ENCODE peak calls at places on chromosomes 7 and 10, in six cellular contexts. One of them, this sample, is unnamed.
A peak's percentile ranks its signal among the peaks of the same experiment; 100 is the strongest.

GRCh38 chr7:71539615-71540014 is 407.7 kb downstream of the GALNT17 start:
- DNase-seq in CD8-positive, alpha-beta memory T cell: no peak
- DNase-seq in adrenal gland: no peak
- DNase-seq in HT-29: no peak
- DNase-seq in activated CD4-positive, alpha-beta T cell treated with anti-CD3 and anti-CD28 coated beads, Interleukin-2, amount 10 ng/mL, durations not matched to agents 7 days and 5 days: no peak
- DNase-seq in SHP77: no peak
- DNase-seq in this sample: no peak

GRCh38 chr7:28579571-28579970 is 167.3 kb downstream of the CREB5 start:
- DNase-seq in activated CD4-positive, alpha-beta T cell treated with anti-CD3 and anti-CD28 coated beads, Interleukin-2, amount 10 ng/mL, durations not matched to agents 7 days and 5 days: no peak
- DNase-seq in SHP77: no peak
- DNase-seq in adrenal gland: no peak
- DNase-seq in CD8-positive, alpha-beta memory T cell: no peak
- DNase-seq in HT-29: no peak
- DNase-seq in this sample: no peak

GRCh38 chr10:44958196-44958896 is 1.3 kb upstream of the RASSF4 start:
- DNase-seq in activated CD4-positive, alpha-beta T cell treated with anti-CD3 and anti-CD28 coated beads, Interleukin-2, amount 10 ng/mL, durations not matched to agents 7 days and 5 days: no peak
- DNase-seq in SHP77: no peak
- DNase-seq in CD8-positive, alpha-beta memory T cell: no peak
- DNase-seq in adrenal gland: no peak
- DNase-seq in HT-29: no peak
- DNase-seq in this sample: no peak

GRCh38 chr7:47847207-47847606 is 101.1 kb downstream of the PKD1L1 start:
- DNase-seq in activated CD4-positive, alpha-beta T cell treated with anti-CD3 and anti-CD28 coated beads, Interleukin-2, amount 10 ng/mL, durations not matched to agents 7 days and 5 days: no peak
- DNase-seq in CD8-positive, alpha-beta memory T cell: no peak
- DNase-seq in SHP77: no peak
- DNase-seq in adrenal gland: no peak
- DNase-seq in HT-29: no peak
- DNase-seq in this sample: no peak

GRCh38 chr7:66211429-66211828 is 6.3 kb downstream of the TPST1 start:
- DNase-seq in adrenal gland: no peak
- DNase-seq in HT-29: no peak
- DNase-seq in activated CD4-positive, alpha-beta T cell treated with anti-CD3 and anti-CD28 coated beads, Interleukin-2, amount 10 ng/mL, durations not matched to agents 7 days and 5 days: no peak
- DNase-seq in CD8-positive, alpha-beta memory T cell: no peak
- DNase-seq in SHP77: no peak
- DNase-seq in this sample: no peak

GRCh38 chr7:102728-103127 is 89.6 kb upstream of the FAM20C start:
- DNase-seq in CD8-positive, alpha-beta memory T cell: no peak
- DNase-seq in activated CD4-positive, alpha-beta T cell treated with anti-CD3 and anti-CD28 coated beads, Interleukin-2, amount 10 ng/mL, durations not matched to agents 7 days and 5 days: no peak
- DNase-seq in adrenal gland: no peak
- DNase-seq in SHP77: no peak
- DNase-seq in HT-29: no peak
- DNase-seq in this sample: no peak

GRCh38 chr10:34719746-34720145 is 95.3 kb downstream of the PARD3 start:
- DNase-seq in SHP77: no peak
- DNase-seq in activated CD4-positive, alpha-beta T cell treated with anti-CD3 and anti-CD28 coated beads, Interleukin-2, amount 10 ng/mL, durations not matched to agents 7 days and 5 days: no peak
- DNase-seq in HT-29: no peak
- DNase-seq in CD8-positive, alpha-beta memory T cell: no peak
- DNase-seq in adrenal gland: no peak
- DNase-seq in this sample: no peak

GRCh38 chr7:25632616-25633015 is 404.3 kb upstream of the NPVF start:
- DNase-seq in SHP77: no peak
- DNase-seq in adrenal gland: no peak
- DNase-seq in CD8-positive, alpha-beta memory T cell: no peak
- DNase-seq in activated CD4-positive, alpha-beta T cell treated with anti-CD3 and anti-CD28 coated beads, Interleukin-2, amount 10 ng/mL, durations not matched to agents 7 days and 5 days: no peak
- DNase-seq in HT-29: no peak
- DNase-seq in this sample: no peak

GRCh38 chr10:129042747-129043146 is 424.3 kb upstream of the MGMT start:
- DNase-seq in CD8-positive, alpha-beta memory T cell: no peak
- DNase-seq in adrenal gland: no peak
- DNase-seq in activated CD4-positive, alpha-beta T cell treated with anti-CD3 and anti-CD28 coated beads, Interleukin-2, amount 10 ng/mL, durations not matched to agents 7 days and 5 days: no peak
- DNase-seq in SHP77: no peak
- DNase-seq in HT-29: no peak
- DNase-seq in this sample: no peak

GRCh38 chr10:84428711-84429110 is 100.3 kb downstream of the CCSER2 start:
- DNase-seq in activated CD4-positive, alpha-beta T cell treated with anti-CD3 and anti-CD28 coated beads, Interleukin-2, amount 10 ng/mL, durations not matched to agents 7 days and 5 days: no peak
- DNase-seq in SHP77: no peak
- DNase-seq in HT-29: no peak
- DNase-seq in CD8-positive, alpha-beta memory T cell: no peak
- DNase-seq in adrenal gland: no peak
- DNase-seq in this sample: no peak

GRCh38 chr10:127163632-127164031 is 32.8 kb downstream of the INSYN2A start:
- DNase-seq in SHP77: no peak
- DNase-seq in CD8-positive, alpha-beta memory T cell: no peak
- DNase-seq in HT-29: no peak
- DNase-seq in adrenal gland: no peak
- DNase-seq in activated CD4-positive, alpha-beta T cell treated with anti-CD3 and anti-CD28 coated beads, Interleukin-2, amount 10 ng/mL, durations not matched to agents 7 days and 5 days: no peak
- DNase-seq in this sample: no peak

GRCh38 chr10:116099031-116099430 is 174.0 kb downstream of the GFRA1 start:
- DNase-seq in CD8-positive, alpha-beta memory T cell: no peak
- DNase-seq in adrenal gland: no peak
- DNase-seq in activated CD4-positive, alpha-beta T cell treated with anti-CD3 and anti-CD28 coated beads, Interleukin-2, amount 10 ng/mL, durations not matched to agents 7 days and 5 days: no peak
- DNase-seq in SHP77: no peak
- DNase-seq in HT-29: no peak
- DNase-seq in this sample: no peak

GRCh38 chr7:138838166-138838565 is 40.2 kb upstream of the ATP6V0A4 start:
- DNase-seq in SHP77: peak; percentile 39
- DNase-seq in CD8-positive, alpha-beta memory T cell: no peak
- DNase-seq in activated CD4-positive, alpha-beta T cell treated with anti-CD3 and anti-CD28 coated beads, Interleukin-2, amount 10 ng/mL, durations not matched to agents 7 days and 5 days: no peak
- DNase-seq in adrenal gland: no peak
- DNase-seq in HT-29: no peak
- DNase-seq in this sample: no peak

GRCh38 chr10:69064762-69065328 is 23.1 kb upstream of the SRGN start:
- DNase-seq in CD8-positive, alpha-beta memory T cell: no peak
- DNase-seq in HT-29: no peak
- DNase-seq in SHP77: no peak
- DNase-seq in activated CD4-positive, alpha-beta T cell treated with anti-CD3 and anti-CD28 coated beads, Interleukin-2, amount 10 ng/mL, durations not matched to agents 7 days and 5 days: no peak
- DNase-seq in adrenal gland: no peak
- DNase-seq in this sample: no peak

This sample was measured in central memory CD8-positive, alpha-beta T cell.